ENCODE peak calls at places on chromosome 2, in eight cellular contexts. E is tibial nerve; X is RWPE1; K is GM23248; R is CD8-positive, alpha-beta memory T cell; Q is OCI-LY7; F is substantia nigra; H is dorsolateral prefrontal cortex. V is an unnamed sample.

GRCh38 chr2:60528366-60528765 is 25.1 kb downstream of the BCL11A start:
- DNase-seq in E (no peak), K (no peak), F (no peak), Q (no peak), X (no peak), R (no peak), H (no peak), V (no peak)

GRCh38 chr2:180124273-180124881 is 117.3 kb upstream of the CWC22 start:
- DNase-seq in R (no peak), F (no peak), K (peak; percentile 64), Q (peak; percentile 64), X (peak; percentile 42), H (no peak), E (no peak), V (no peak)

GRCh38 chr2:37586663-37587409 is 84.6 kb downstream of the CDC42EP3 start:
- DNase-seq in Q (no peak), E (no peak), F (no peak), H (no peak), K (peak; percentile 22), R (no peak), X (no peak), V (no peak)

GRCh38 chr2:239049421-239050251 is 201.8 kb downstream of the TWIST2 start:
- DNase-seq in K (peak; percentile 37), X (no peak), Q (no peak), H (no peak), F (no peak), R (no peak), E (no peak), V (no peak)

GRCh38 chr2:231670892-231671616 is 37.3 kb upstream of the PTMA start:
- DNase-seq in X (no peak), K (peak; percentile 30), E (no peak), F (no peak), R (no peak), H (no peak), Q (peak; percentile 72), V (no peak)

GRCh38 chr2:99936065-99936464 is 206.3 kb downstream of the AFF3 start:
- DNase-seq in X (no peak), R (no peak), F (no peak), K (no peak), H (no peak), Q (no peak), E (no peak), V (no peak)

GRCh38 chr2:128413014-128413717 is 94.5 kb upstream of the HS6ST1 start:
- DNase-seq in E (no peak), K (no peak), F (no peak), R (no peak), H (no peak), Q (no peak), X (no peak), V (no peak)

GRCh38 chr2:223416826-223417610 is 185.1 kb downstream of the SCG2 start:
- DNase-seq in Q (no peak), E (no peak), R (no peak), K (peak; percentile 62), H (no peak), X (no peak), F (no peak), V (no peak)

GRCh38 chr2:169276045-169276444 is 86.3 kb downstream of the LRP2 start:
- DNase-seq in H (no peak), F (no peak), E (no peak), Q (no peak), R (no peak), X (no peak), K (peak; percentile 3), V (no peak)

GRCh38 chr2:232368311-232368731 is 10.2 kb upstream of the ALPP start:
- DNase-seq in K (peak; percentile 78), E (no peak), R (peak; percentile 21), Q (no peak), H (no peak), F (no peak), X (no peak), V (no peak)

GRCh38 chr2:197838036-197838435 is 33.6 kb downstream of the PLCL1 start:
- DNase-seq in X (no peak), E (no peak), F (no peak), R (no peak), Q (no peak), H (no peak), K (peak; percentile 70), V (no peak)

DNA sequence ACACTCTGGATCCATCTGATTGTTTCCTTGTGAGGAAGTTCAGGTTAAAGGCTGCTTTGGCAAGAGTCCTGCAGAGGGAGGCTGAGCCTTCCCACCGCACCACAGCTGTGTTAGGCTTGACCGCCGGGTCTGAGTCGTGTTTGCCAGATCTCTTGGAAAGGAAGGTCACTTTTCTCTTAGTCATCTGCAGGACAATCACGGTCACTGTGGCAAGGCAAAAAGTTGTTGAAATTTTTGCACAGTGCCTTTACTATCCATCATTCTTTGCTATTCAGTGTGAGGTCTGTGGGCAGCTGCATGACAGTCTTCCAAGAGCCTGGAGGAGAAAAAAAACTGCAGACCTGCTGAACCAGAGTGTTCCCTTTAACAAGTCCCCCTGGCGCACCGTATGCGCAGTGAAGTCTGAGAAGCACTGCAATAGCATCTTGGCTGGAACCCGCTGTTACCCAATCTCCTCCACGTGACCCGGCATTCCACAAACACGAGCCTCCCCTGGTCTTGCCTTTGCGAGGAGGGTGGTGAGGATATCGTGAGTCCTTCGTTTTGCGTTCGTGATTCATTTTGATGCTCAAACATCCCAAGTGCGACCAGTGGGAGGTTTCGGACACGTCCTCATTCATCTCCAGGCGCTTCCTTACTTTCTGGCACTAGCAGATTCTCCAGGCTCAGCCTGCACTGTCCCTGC is 23.0 kb downstream of the BIN1 start:
- DNase-seq in F (peak; percentile 61), K (peak; percentile 98), E (peak; percentile 86), Q (no peak), X (no peak), H (peak; percentile 61), R (no peak), V (peak; percentile 26)
- H3K27ac ChIP-seq in F (peak overlapping the region; percentile 95), K (peak overlapping the region; percentile 91), E (peak overlapping the region; percentile 90), Q (no peak overlapping the region), X (peak overlapping the region; percentile 73), H (peak overlapping the region; percentile 89), R (peak overlapping the region; percentile 65), V (peak overlapping the region; percentile 86)

GRCh38 chr2:168180914-168181313 is 66.5 kb downstream of the STK39 start:
- DNase-seq in K (no peak), H (no peak), X (no peak), R (no peak), E (no peak), F (no peak), Q (no peak), V (no peak)
- H3K27ac ChIP-seq in K (no peak overlapping the region), H (peak overlapping the region; percentile 84), X (no peak overlapping the region), R (no peak overlapping the region), E (no peak overlapping the region), F (peak overlapping the region; percentile 70), Q (no peak overlapping the region), V (peak overlapping the region; percentile 71)

DNA sequence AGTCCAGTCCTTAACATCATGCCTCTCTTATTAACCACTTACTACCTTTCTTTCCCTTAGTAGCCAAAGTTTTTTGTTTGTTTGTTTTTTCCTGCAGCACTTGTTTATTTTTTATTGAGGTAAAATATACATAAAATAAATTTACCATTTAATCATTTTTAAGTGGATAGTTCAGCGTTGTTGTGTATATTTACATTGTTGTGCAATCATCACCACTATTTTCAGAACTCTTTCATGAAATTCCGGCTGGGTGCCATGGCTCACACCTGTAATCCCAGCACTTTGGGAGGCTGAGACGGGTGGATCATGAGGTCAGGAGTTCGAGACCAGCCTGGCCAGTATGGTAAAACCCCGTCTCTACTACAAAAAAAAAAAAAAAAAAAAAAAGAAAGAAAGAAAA is 38.1 kb upstream of the LHCGR start:
- DNase-seq in Q (no peak), E (no peak), K (no peak), F (no peak), R (no peak), H (no peak), X (no peak), V (no peak)
- H3K27ac ChIP-seq in Q (no peak overlapping the region), E (no peak overlapping the region), K (no peak overlapping the region), F (no peak overlapping the region), R (no peak overlapping the region), H (no peak overlapping the region), X (no peak overlapping the region), V (no peak overlapping the region)

GRCh38 chr2:54572636-54573531 is 116.8 kb downstream of the SPTBN1 start:
- DNase-seq in K (peak; percentile 68), H (no peak), X (no peak), Q (no peak), R (peak; percentile 76), F (no peak), E (no peak), V (no peak)

GRCh38 chr2:54570925-54571694 is 115.0 kb downstream of the SPTBN1 start:
- DNase-seq in K (peak; percentile 92), X (peak; percentile 77), E (no peak), F (no peak), H (no peak), R (peak; percentile 81), Q (peak; percentile 84), V (no peak)

GRCh38 chr2:54570321-54570881 is 114.3 kb downstream of the SPTBN1 start:
- DNase-seq in R (no peak), Q (peak; percentile 32), H (no peak), X (no peak), E (no peak), F (no peak), K (no peak), V (no peak)

GRCh38 chr2:54573532-54573915 is 117.4 kb downstream of the SPTBN1 start:
- DNase-seq in H (no peak), K (no peak), F (no peak), X (no peak), Q (no peak), R (no peak), E (no peak), V (no peak)

DNA sequence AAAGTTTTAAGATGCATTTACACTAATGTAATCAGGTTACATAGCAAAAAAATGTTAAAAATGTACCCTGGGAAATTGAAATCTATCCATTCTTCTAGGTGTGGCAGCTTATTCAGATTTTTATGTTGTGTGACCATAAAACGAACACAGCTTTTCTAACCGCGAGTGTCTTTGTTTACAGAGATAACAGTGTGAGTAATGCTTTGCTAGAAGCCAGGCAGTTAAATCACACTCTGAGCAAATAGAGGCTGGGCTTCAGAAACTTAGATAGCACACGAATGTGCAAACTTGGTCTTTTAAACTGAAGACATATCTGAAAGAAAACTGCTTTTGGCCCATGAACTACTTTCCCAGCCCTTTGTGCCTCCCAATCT is 116.1 kb downstream of the SPTBN1 start:
- DNase-seq in E (no peak), R (peak; percentile 51), K (peak; percentile 93), H (no peak), Q (no peak), X (peak; percentile 75), F (no peak), V (no peak)
- H3K27ac ChIP-seq in E (peak overlapping the region; percentile 16), R (peak overlapping the region; percentile 84), K (peak overlapping the region; percentile 95), H (peak overlapping the region; percentile 32), Q (peak overlapping the region; percentile 87), X (peak overlapping the region; percentile 93), F (no peak overlapping the region), V (no peak overlapping the region)

DNA sequence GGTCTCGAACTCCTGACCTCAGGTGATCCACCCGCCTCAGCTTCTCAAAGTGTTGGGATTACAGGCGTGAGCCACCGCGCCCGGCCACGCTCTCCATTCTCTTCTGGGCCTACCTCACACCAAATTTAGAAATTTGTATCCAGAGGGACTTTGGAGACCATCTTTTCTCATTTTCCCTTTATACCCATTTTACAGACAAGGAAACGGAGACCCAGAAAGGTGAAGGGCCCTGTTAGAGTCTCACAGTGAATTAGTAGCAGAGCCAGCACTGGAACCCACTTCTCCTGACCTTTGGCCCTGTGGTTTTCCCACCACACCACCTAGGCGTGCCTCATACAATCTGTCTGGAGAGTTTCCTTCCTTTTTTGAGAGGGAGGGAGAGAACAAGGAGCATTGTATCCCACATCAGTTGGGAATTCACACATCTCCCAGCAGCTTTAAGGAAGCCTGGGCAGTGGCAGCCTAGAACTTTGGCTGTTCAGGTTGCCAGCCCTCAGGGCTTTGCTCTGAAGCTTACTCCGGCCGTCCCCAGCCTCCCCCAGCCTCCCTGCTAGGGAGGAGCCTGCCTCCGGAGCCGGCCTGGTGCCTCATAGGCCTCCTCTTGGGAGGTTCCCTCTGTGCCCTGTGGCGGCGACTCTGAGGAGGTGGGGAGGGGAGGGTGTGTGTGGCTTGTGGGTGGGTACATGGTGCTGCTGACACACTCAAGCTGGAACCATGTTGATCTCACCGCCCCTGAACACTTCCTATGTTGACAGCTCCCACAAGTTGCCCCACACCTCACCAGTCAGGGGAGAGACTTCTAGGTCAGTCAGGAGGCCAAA is 13.8 kb downstream of the FOSL2 start:
- DNase-seq in E (no peak), F (no peak), R (peak; percentile 83), Q (no peak), K (peak; percentile 87), H (no peak), X (no peak), V (no peak)
- H3K27ac ChIP-seq in E (no peak overlapping the region), F (no peak overlapping the region), R (peak overlapping the region; percentile 38), Q (no peak overlapping the region), K (peak overlapping the region; percentile 67), H (no peak overlapping the region), X (peak overlapping the region; percentile 93), V (no peak overlapping the region)

V was measured in caudate nucleus.